ENCODE peak calls at places on chromosomes 1 and 21, in five cellular contexts. One of them, this sample, is unnamed.

GRCh38 chr1:62476525-62477219 is 39.8 kb downstream of the USP1 start:
- DNase-seq in foreskin fibroblast: no peak
- DNase-seq in dorsolateral prefrontal cortex: no peak
- DNase-seq in prostate gland: no peak
- DNase-seq in lower lobe of right lung: no peak
- DNase-seq in this sample: no peak

GRCh38 chr1:78283691-78284090 is 207.1 kb upstream of the PTGFR start:
- DNase-seq in foreskin fibroblast: no peak
- DNase-seq in dorsolateral prefrontal cortex: no peak
- DNase-seq in prostate gland: no peak
- DNase-seq in lower lobe of right lung: no peak
- DNase-seq in this sample: no peak

GRCh38 chr1:234878288-234878687 is 250.3 kb downstream of the TOMM20 start:
- DNase-seq in foreskin fibroblast: no peak
- DNase-seq in dorsolateral prefrontal cortex: no peak
- DNase-seq in prostate gland: no peak
- DNase-seq in lower lobe of right lung: no peak
- DNase-seq in this sample: no peak

GRCh38 chr1:22045604-22046228 is 6.8 kb upstream of the CDC42 start:
- DNase-seq in foreskin fibroblast: no peak
- DNase-seq in dorsolateral prefrontal cortex: no peak
- DNase-seq in prostate gland: no peak
- DNase-seq in lower lobe of right lung: no peak
- DNase-seq in this sample: peak

GRCh38 chr21:41112740-41113692 is 54.9 kb upstream of the BACE2 start:
- DNase-seq in foreskin fibroblast: peak
- DNase-seq in dorsolateral prefrontal cortex: no peak
- DNase-seq in prostate gland: no peak
- DNase-seq in lower lobe of right lung: no peak
- DNase-seq in this sample: peak

GRCh38 chr1:91013302-91013701 is 8.5 kb downstream of the ZNF644 start:
- DNase-seq in foreskin fibroblast: no peak
- DNase-seq in dorsolateral prefrontal cortex: no peak
- DNase-seq in prostate gland: no peak
- DNase-seq in lower lobe of right lung: no peak
- DNase-seq in this sample: no peak

GRCh38 chr1:205456383-205456867 is 580 bp upstream of the BLACAT1 start:
- DNase-seq in foreskin fibroblast: no peak
- DNase-seq in dorsolateral prefrontal cortex: no peak
- DNase-seq in prostate gland: no peak
- DNase-seq in lower lobe of right lung: no peak
- DNase-seq in this sample: no peak

GRCh38 chr1:207750901-207751300 is 953 bp upstream of the CD46 start:
- DNase-seq in foreskin fibroblast: no peak
- DNase-seq in dorsolateral prefrontal cortex: no peak
- DNase-seq in prostate gland: no peak
- DNase-seq in lower lobe of right lung: no peak
- DNase-seq in this sample: no peak

GRCh38 chr21:28601708-28602107 is 391.0 kb downstream of the LTN1 start:
- DNase-seq in foreskin fibroblast: peak
- DNase-seq in dorsolateral prefrontal cortex: no peak
- DNase-seq in prostate gland: no peak
- DNase-seq in lower lobe of right lung: no peak
- DNase-seq in this sample: peak

GRCh38 chr1:200708769-200709168 is 29.9 kb upstream of the CAMSAP2 start:
- DNase-seq in foreskin fibroblast: no peak
- DNase-seq in dorsolateral prefrontal cortex: no peak
- DNase-seq in prostate gland: no peak
- DNase-seq in lower lobe of right lung: no peak
- DNase-seq in this sample: no peak

GRCh38 chr1:14254184-14254583 is 344.3 kb upstream of the KAZN start:
- DNase-seq in foreskin fibroblast: no peak
- DNase-seq in dorsolateral prefrontal cortex: no peak
- DNase-seq in prostate gland: no peak
- DNase-seq in lower lobe of right lung: no peak
- DNase-seq in this sample: peak

GRCh38 chr1:115469703-115470476 is 131.8 kb upstream of the NGF start:
- DNase-seq in foreskin fibroblast: no peak
- DNase-seq in dorsolateral prefrontal cortex: no peak
- DNase-seq in prostate gland: no peak
- DNase-seq in lower lobe of right lung: peak
- DNase-seq in this sample: peak

GRCh38 chr1:151839457-151840409 is at the start of gene C2CD4D:
- DNase-seq in foreskin fibroblast: no peak
- DNase-seq in dorsolateral prefrontal cortex: peak
- DNase-seq in prostate gland: peak
- DNase-seq in lower lobe of right lung: peak
- DNase-seq in this sample: no peak
- H3K4me3 ChIP-seq in foreskin fibroblast: no peak
- H3K4me3 ChIP-seq in dorsolateral prefrontal cortex: peak
- H3K4me3 ChIP-seq in prostate gland: peak
- H3K4me3 ChIP-seq in lower lobe of right lung: peak
- H3K4me3 ChIP-seq in this sample: peak

GRCh38 chr1:220787069-220787614 is 429 bp downstream of the MTARC1 start:
- DNase-seq in foreskin fibroblast: no peak
- DNase-seq in dorsolateral prefrontal cortex: no peak
- DNase-seq in prostate gland: peak
- DNase-seq in lower lobe of right lung: peak
- DNase-seq in this sample: no peak
- TF ChIP-seq CTCF in foreskin fibroblast: no peak
- TF ChIP-seq CTCF in dorsolateral prefrontal cortex: no peak
- TF ChIP-seq CTCF in prostate gland: no peak
- TF ChIP-seq CTCF in lower lobe of right lung: no peak
- TF ChIP-seq CTCF in this sample: no peak

GRCh38 chr1:226332947-226333346 is 24.0 kb upstream of the LIN9 start:
- DNase-seq in foreskin fibroblast: no peak
- DNase-seq in dorsolateral prefrontal cortex: no peak
- DNase-seq in prostate gland: no peak
- DNase-seq in lower lobe of right lung: no peak
- DNase-seq in this sample: no peak
- H3K4me3 ChIP-seq in foreskin fibroblast: peak
- H3K4me3 ChIP-seq in dorsolateral prefrontal cortex: peak
- H3K4me3 ChIP-seq in prostate gland: no peak
- H3K4me3 ChIP-seq in lower lobe of right lung: no peak
- H3K4me3 ChIP-seq in this sample: no peak

GRCh38 chr1:36081926-36082485 is 1.9 kb upstream of the TEKT2 start:
- DNase-seq in foreskin fibroblast: no peak
- DNase-seq in dorsolateral prefrontal cortex: no peak
- DNase-seq in prostate gland: no peak
- DNase-seq in lower lobe of right lung: no peak
- DNase-seq in this sample: no peak
- TF ChIP-seq CTCF in foreskin fibroblast: no peak
- TF ChIP-seq CTCF in dorsolateral prefrontal cortex: no peak
- TF ChIP-seq CTCF in prostate gland: no peak
- TF ChIP-seq CTCF in lower lobe of right lung: no peak
- TF ChIP-seq CTCF in this sample: no peak